ENCODE peak calls at places on chromosomes 3 and 15, in five cellular contexts. L is Calu3, O is SK-N-SH, Q is activated B cell treated with CpG ODN at 0.5 μM for 24 hours, J is breast epithelium. C is an unnamed sample.

GRCh38 chr15:64138542-64138941 is 13.0 kb upstream of the SNX22 start:
- DNase-seq in L (no peak), O (no peak), Q (no peak), J (no peak), C (no peak)

GRCh38 chr3:32177702-32178198 is 60.7 kb upstream of the CMTM8 start:
- DNase-seq in L (peak; percentile 83), O (peak; percentile 49), Q (no peak), J (peak; percentile 39), C (no peak)

GRCh38 chr3:187263270-187263669 is 28.3 kb downstream of the MASP1 start:
- DNase-seq in L (no peak), O (no peak), Q (no peak), J (no peak), C (no peak)

GRCh38 chr3:99108508-99108907 is 207.0 kb upstream of the DCBLD2 start:
- DNase-seq in L (peak; percentile 3), O (no peak), Q (no peak), J (no peak), C (no peak)

GRCh38 chr3:58246148-58247051 is 8.8 kb downstream of the ABHD6 start:
- DNase-seq in L (no peak), O (no peak), Q (no peak), J (no peak), C (no peak)

GRCh38 chr15:88610756-88611231 is 10.3 kb upstream of the AEN start:
- DNase-seq in L (no peak), O (no peak), Q (no peak), J (no peak), C (no peak)

GRCh38 chr15:26970712-26971210 is at the start of gene GABRG3:
- DNase-seq in L (no peak), O (peak; percentile 79), Q (no peak), J (no peak), C (no peak)

GRCh38 chr3:185959609-185960517 is 22.0 kb upstream of the TRA2B start:
- DNase-seq in L (peak; percentile 65), O (no peak), Q (no peak), J (no peak), C (no peak)

GRCh38 chr15:88615303-88616107 is 5.6 kb upstream of the AEN start:
- DNase-seq in L (peak; percentile 62), O (no peak), Q (no peak), J (no peak), C (no peak)

GRCh38 chr3:14640157-14640562 is 11.4 kb upstream of the CCDC174 start:
- DNase-seq in L (peak; percentile 11), O (no peak), Q (no peak), J (no peak), C (no peak)

GRCh38 chr3:130737622-130738021 is 9.0 kb downstream of the PIK3R4 start:
- DNase-seq in L (no peak), O (no peak), Q (no peak), J (no peak), C (no peak)

GRCh38 chr3:126476166-126476975 is 680 bp upstream of the ZXDC start:
- DNase-seq in L (peak; percentile 78), O (no peak), Q (peak; percentile 62), J (peak; percentile 63), C (no peak)

GRCh38 chr15:57045741-57046382 is 127.4 kb downstream of the TCF12 start:
- DNase-seq in L (no peak), O (no peak), Q (no peak), J (no peak), C (no peak)

GRCh38 chr3:48429416-48430358 is at the start of gene PLXNB1:
- DNase-seq in L (peak; percentile 91), O (peak; percentile 93), Q (peak; percentile 51), J (peak; percentile 96), C (peak; percentile 45)

GRCh38 chr3:8538904-8539303 is 37.3 kb downstream of the LMCD1 start:
- DNase-seq in L (no peak), O (no peak), Q (no peak), J (no peak), C (no peak)

GRCh38 chr3:136802481-136802996 is 16.4 kb upstream of the SLC35G2 start:
- DNase-seq in L (peak; percentile 67), O (no peak), Q (no peak), J (no peak), C (no peak)

GRCh38 chr15:32802296-32802936 is 84.6 kb downstream of the GREM1 start:
- DNase-seq in L (no peak), O (no peak), Q (no peak), J (no peak), C (no peak)

GRCh38 chr3:58521002-58521670 is 15.9 kb downstream of the ACOX2 start:
- DNase-seq in L (no peak), O (no peak), Q (no peak), J (no peak), C (no peak)

GRCh38 chr15:46955576-46955975 is 761.7 kb upstream of the SEMA6D start:
- DNase-seq in L (no peak), O (no peak), Q (no peak), J (no peak), C (no peak)

GRCh38 chr15:100809587-100809986 is 70.0 kb upstream of the ALDH1A3 start:
- DNase-seq in L (no peak), O (no peak), Q (no peak), J (no peak), C (no peak)

GRCh38 chr3:127961963-127962362 is 46.9 kb downstream of the KBTBD12 start:
- DNase-seq in L (peak; percentile 79), O (no peak), Q (no peak), J (no peak), C (no peak)

GRCh38 chr3:157493627-157494550 is 9.3 kb downstream of the VEPH1 start:
- DNase-seq in L (peak; percentile 36), O (peak; percentile 12), Q (no peak), J (peak; percentile 31), C (no peak)

GRCh38 chr3:21405671-21406667 is 345.0 kb downstream of the ZNF385D start:
- DNase-seq in L (no peak), O (no peak), Q (no peak), J (no peak), C (no peak)

GRCh38 chr15:40809051-40809450 is 1.8 kb upstream of the DNAJC17 start:
- DNase-seq in L (no peak), O (no peak), Q (no peak), J (no peak), C (no peak)

GRCh38 chr15:40803688-40804087 is 3.2 kb upstream of the ZFYVE19 start:
- DNase-seq in L (no peak), O (no peak), Q (no peak), J (no peak), C (no peak)

GRCh38 chr15:40807888-40808194 is 568 bp upstream of the DNAJC17 start:
- DNase-seq in L (no peak), O (no peak), Q (no peak), J (no peak), C (no peak)

GRCh38 chr15:40806672-40807027 is 239 bp upstream of the ZFYVE19 start:
- DNase-seq in L (no peak), O (peak; percentile 30), Q (no peak), J (no peak), C (no peak)

GRCh38 chr15:40807028-40807887 is at the start of the genes DNAJC17 and ZFYVE19:
- DNase-seq in L (peak; percentile 88), O (peak; percentile 92), Q (peak; percentile 87), J (peak; percentile 94), C (peak; percentile 88)
- TF ChIP-seq CTCF in L (no peak), O (no peak), Q (no peak), J (peak; percentile 10), C (no peak)

DNA sequence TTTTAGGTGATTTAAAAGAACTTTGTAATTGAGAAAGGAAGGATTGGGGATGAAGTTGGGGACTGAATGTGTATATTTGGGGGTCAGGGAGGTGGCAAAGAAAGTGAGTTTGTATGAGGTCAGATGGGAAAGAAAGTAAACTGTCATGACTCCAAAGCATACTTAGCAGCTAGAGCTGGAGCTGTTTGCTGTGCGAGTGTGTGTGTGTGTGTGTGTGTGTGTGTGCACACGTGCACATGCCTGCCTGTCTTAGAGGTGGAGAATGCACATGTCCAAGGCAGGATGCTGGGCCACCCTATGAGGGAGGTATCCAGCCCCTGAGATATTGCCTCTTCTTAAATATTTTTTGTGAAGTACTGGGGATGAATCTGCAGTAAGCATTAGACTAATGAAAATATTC is 21.0 kb downstream of the BOC start:
- DNase-seq in L (no peak), O (no peak), Q (no peak), J (no peak), C (no peak)
- TF ChIP-seq CTCF in L (no peak), O (no peak), Q (no peak), J (no peak), C (no peak)

DNA sequence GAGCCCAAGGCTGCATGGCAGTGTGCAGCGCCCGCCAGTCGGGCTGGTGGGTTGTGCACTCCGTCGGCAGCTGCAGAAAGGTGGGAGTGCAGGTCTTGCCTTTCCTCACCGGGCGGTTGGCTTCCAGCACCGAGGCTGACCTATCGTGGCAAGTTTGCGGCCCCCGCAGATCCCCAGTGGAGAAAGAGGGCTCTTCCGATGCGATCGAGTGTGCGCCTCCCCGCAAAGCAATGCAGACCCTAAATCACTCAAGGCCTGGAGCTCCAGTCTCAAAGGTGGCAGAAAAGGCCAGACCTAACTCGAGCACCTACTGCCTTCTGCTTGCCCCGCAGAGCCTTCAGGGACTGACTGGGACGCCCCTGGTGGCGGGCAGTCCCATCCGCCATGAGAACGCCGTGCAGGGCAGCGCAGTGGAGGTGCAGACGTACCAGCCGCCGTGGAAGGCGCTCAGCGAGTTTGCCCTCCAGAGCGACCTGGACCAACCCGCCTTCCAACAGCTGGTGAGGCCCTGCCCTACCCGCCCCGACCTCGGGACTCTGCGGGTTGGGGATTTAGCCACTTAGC is 4.3 kb downstream of the ISL2 start:
- DNase-seq in L (peak; percentile 41), O (no peak), Q (peak; percentile 54), J (no peak), C (peak; percentile 51)
- TF ChIP-seq CTCF in L (no peak), O (no peak), Q (no peak), J (no peak), C (peak; percentile 47)

DNA sequence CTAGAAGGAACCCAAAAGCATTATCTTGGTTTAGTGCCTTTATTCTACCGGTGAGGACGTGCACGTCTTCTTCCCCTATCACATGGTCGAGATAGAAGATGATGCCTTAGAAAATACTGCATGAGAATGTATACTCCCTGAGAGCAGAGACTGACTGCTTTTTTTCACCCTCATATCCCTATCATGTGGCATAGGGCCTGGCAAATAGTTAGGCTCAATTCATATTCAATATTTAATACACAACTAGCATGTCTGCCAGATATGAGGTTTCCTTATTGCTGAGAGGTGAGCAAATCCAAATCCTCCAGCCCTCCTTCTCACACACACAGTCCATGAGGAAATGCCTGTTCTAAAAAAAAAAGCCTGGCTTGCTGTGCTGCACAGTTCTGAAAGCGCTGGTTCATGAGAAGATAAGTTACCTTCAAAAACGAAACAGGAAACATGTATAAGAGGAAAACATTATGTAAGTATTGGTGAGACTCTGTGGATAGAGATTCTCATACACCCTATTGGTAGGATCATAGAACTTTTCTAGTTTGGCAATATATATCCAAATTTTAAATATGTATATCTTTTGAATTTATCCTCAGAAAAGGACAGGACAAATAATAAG is 15.5 kb upstream of the ACAP2 start:
- DNase-seq in L (no peak), O (no peak), Q (no peak), J (no peak), C (no peak)
- TF ChIP-seq CTCF in L (no peak), O (no peak), Q (no peak), J (no peak), C (no peak)

GRCh38 chr3:129435367-129435766 is 4.4 kb downstream of the MBD4 start:
- DNase-seq in L (no peak), O (no peak), Q (no peak), J (no peak), C (no peak)
- TF ChIP-seq CTCF in L (no peak), O (peak; percentile 6), Q (no peak), J (no peak), C (no peak)

GRCh38 chr3:27224197-27224596 is 145.0 kb downstream of the NEK10 start:
- DNase-seq in L (no peak), O (no peak), Q (no peak), J (peak; percentile 78), C (no peak)
- TF ChIP-seq CTCF in L (no peak), O (no peak), Q (no peak), J (no peak), C (no peak)

C was measured in natural killer cell.